ENCODE peak calls at places on chromosomes 13 and 19, in six cellular contexts. S is tibial nerve, X is psoas muscle, H is K562, P is neural progenitor cell, U is right lobe of liver. J is an unnamed sample. For H3K36me3, the result is how much of the 10 kb centered on the place peaks cover.

GRCh38 chr19:43639507-43640423 is at the start of gene CADM4:
- DNase-seq in S (no peak), P (peak), X (peak), U (peak), H (peak), J (peak)

GRCh38 chr19:3699071-3699740 is 1.1 kb downstream of the PIP5K1C start:
- DNase-seq in S (peak), P (peak), U (no peak), X (peak), H (peak), J (peak)

GRCh38 chr13:52371736-52372247 is 34.2 kb downstream of the THSD1 start:
- DNase-seq in P (peak), X (no peak), U (no peak), H (no peak), S (no peak), J (no peak)

GRCh38 chr13:73933795-73934194 is 200.4 kb downstream of the KLF12 start:
- DNase-seq in P (no peak), S (no peak), X (no peak), H (no peak), U (no peak), J (no peak)

GRCh38 chr13:33651766-33652165 is 166.2 kb upstream of the RFC3 start:
- DNase-seq in P (no peak), X (no peak), S (no peak), U (no peak), H (no peak), J (no peak)

GRCh38 chr19:55454787-55455243 is 6.6 kb downstream of the ISOC2 start:
- DNase-seq in P (peak), S (no peak), H (peak), X (no peak), U (no peak), J (no peak)

GRCh38 chr13:20171364-20171763 is 10.5 kb upstream of the GJA3 start:
- DNase-seq in P (peak), X (no peak), S (no peak), H (no peak), U (no peak), J (no peak)

GRCh38 chr13:45718992-45719391 is 16.9 kb downstream of the CBY2 start:
- DNase-seq in S (no peak), X (no peak), U (no peak), H (no peak), P (peak), J (no peak)

GRCh38 chr19:48964205-48965032 is 690 bp upstream of the FTL start:
- DNase-seq in P (peak), H (peak), U (peak), X (no peak), S (no peak), J (no peak)

GRCh38 chr13:20231839-20232555 is at the start of gene GJB6:
- DNase-seq in U (no peak), X (no peak), S (no peak), H (no peak), P (peak), J (no peak)

GRCh38 chr13:80251403-80251802 is 89.5 kb downstream of the SPRY2 start:
- DNase-seq in U (no peak), S (peak), H (peak), X (no peak), P (peak), J (no peak)

GRCh38 chr19:35278578-35279284 is 3.6 kb upstream of the HAMP start:
- DNase-seq in P (no peak), U (no peak), X (no peak), S (no peak), H (no peak), J (no peak)

GRCh38 chr19:3798137-3798536 is 12.0 kb upstream of the MATK start:
- DNase-seq in S (no peak), X (no peak), U (no peak), H (no peak), P (no peak), J (no peak)

GRCh38 chr13:81770868-81771505 is 1430.1 kb upstream of the SPRY2 start:
- DNase-seq in S (no peak), H (no peak), P (peak), X (no peak), U (no peak), J (no peak)

GRCh38 chr19:49019242-49019932 is 2.5 kb upstream of the LHB start:
- DNase-seq in P (peak), S (peak), U (peak), H (peak), X (peak), J (peak)

GRCh38 chr13:97222934-97223710 is 989 bp downstream of the MBNL2 start:
- DNase-seq in X (no peak), U (no peak), P (peak), H (no peak), S (no peak), J (no peak)

GRCh38 chr13:103895835-103896520 is 829.8 kb upstream of the SLC10A2 start:
- DNase-seq in U (no peak), P (no peak), S (no peak), H (no peak), X (no peak), J (no peak)

GRCh38 chr19:10712754-10713153 is 5.1 kb upstream of the DNM2 start:
- DNase-seq in X (no peak), H (no peak), U (no peak), P (no peak), S (no peak), J (no peak)

GRCh38 chr19:10270180-10270615 is 722 bp upstream of the ICAM1 start:
- DNase-seq in S (peak), H (peak), P (peak), X (peak), U (peak), J (no peak)

GRCh38 chr13:20475927-20476691 is 49.5 kb downstream of the CRYL1 start:
- DNase-seq in U (no peak), X (no peak), H (no peak), P (peak), S (no peak), J (no peak)

GRCh38 chr19:5285311-5285710 is 55.3 kb downstream of the PTPRS start:
- DNase-seq in H (no peak), U (no peak), S (no peak), P (no peak), X (no peak), J (no peak)

GRCh38 chr19:5285955-5286354 is 54.7 kb downstream of the PTPRS start:
- DNase-seq in U (no peak), X (no peak), H (no peak), P (no peak), S (no peak), J (no peak)

GRCh38 chr19:5286465-5287029 is 54.1 kb downstream of the PTPRS start:
- DNase-seq in U (no peak), P (no peak), H (no peak), X (no peak), S (no peak), J (no peak)

GRCh38 chr19:5282926-5283325 is 57.7 kb downstream of the PTPRS start:
- DNase-seq in U (no peak), X (peak), P (no peak), S (peak), H (no peak), J (no peak)

DNA sequence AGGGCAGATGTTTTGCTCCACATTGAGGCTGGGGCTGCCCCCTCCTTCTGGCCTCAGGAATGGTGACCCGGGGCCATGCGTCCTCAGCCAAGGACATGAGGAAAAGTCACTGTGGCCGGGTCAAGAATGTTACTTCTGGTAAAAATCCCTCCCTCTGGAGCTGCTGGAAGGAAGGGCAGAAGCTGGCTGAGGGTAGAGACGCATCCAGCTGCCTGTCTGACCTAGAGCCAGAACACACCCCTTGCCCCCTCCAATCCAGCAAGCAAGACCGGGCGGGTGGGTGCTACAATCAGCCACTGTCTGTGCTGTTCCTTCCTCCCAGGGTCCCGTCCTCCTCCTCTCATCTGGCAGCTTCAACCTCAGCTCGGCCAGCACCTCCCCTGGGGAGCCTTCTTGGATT is 59.0 kb downstream of the PTPRS start:
- DNase-seq in X (peak), S (peak), U (no peak), P (no peak), H (no peak), J (no peak)
- TF ChIP-seq CTCF in X (no peak), S (peak), U (no peak), P (no peak), H (no peak), J (no peak)

GRCh38 chr19:45040059-45040767 is 1.4 kb downstream of the CLASRP start:
- DNase-seq in U (no peak), X (no peak), H (no peak), S (no peak), P (no peak), J (no peak)
- H3K36me3 ChIP-seq in U (under half), X (under half), H (half or more), S (under half), P (under half), J (under half)

GRCh38 chr19:7869453-7869909 is 4.7 kb downstream of the PRR36 start:
- DNase-seq in U (peak), H (peak), S (no peak), X (peak), P (peak), J (peak)
- TF ChIP-seq CTCF in U (no peak), H (no peak), S (peak), X (no peak), P (peak), J (peak)

GRCh38 chr19:40785526-40785925 is 7.5 kb downstream of the RAB4B start:
- DNase-seq in S (no peak), U (no peak), P (no peak), X (no peak), H (no peak), J (no peak)

GRCh38 chr19:40781140-40781539 is 3.1 kb downstream of the RAB4B start:
- DNase-seq in S (no peak), H (no peak), X (no peak), U (no peak), P (no peak), J (no peak)

GRCh38 chr19:40783711-40784110 is 5.7 kb downstream of the RAB4B start:
- DNase-seq in S (no peak), X (no peak), H (no peak), P (no peak), U (no peak), J (no peak)

GRCh38 chr19:40791349-40791748 is 7.6 kb upstream of the EGLN2 start:
- DNase-seq in S (no peak), H (no peak), X (no peak), U (no peak), P (no peak), J (no peak)

GRCh38 chr19:40786060-40787037 is 8.3 kb downstream of the RAB4B start:
- DNase-seq in P (no peak), S (no peak), H (no peak), X (no peak), U (no peak), J (no peak)
- H3K36me3 ChIP-seq in P (under half), S (under half), H (under half), X (under half), U (under half), J (under half)

DNA sequence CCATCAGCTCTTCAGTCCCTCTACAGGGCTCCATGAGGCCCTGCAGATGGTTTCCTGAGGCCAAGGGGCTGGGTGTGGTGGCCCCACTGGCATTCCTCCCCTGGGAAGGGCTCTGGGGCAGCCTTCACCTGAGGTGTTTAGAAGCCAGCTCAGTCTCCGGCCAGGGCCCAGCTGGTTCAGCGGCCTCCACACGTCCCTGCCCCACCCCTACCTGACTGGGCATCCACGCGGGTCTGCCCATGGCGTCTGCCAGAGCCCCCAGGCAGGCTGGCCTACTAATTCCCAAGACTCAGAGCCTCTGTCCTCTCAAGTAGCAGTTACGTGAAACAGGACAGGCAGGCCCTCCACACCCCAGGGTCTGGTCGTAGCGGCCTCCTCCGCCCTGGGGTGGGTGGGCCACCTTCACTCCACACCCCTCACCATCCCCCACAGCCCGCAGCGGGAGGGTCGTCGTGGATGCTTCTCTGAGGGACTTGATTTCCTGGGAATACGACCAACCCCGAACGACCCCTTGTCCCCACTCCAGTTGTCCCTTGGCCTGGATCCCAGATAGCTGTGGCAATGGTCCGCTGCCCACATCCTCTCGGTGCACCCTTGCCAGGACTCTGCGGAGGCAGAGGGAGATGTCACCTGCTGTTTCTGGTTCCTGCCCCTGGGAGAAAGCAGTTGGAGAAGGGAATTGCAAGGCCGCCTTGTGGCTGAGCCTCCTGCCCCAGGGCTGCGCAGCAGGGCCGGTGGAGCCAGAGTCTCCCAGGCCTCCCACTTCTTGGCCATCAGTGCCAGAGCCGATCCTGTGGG is 24.3 kb downstream of the CAPN12 start:
- DNase-seq in P (no peak), X (no peak), H (no peak), U (no peak), S (no peak), J (no peak)
- TF ChIP-seq CTCF in P (no peak), X (peak), H (no peak), U (no peak), S (no peak), J (no peak)

GRCh38 chr13:24491853-24492252 is 20.7 kb downstream of the PARP4 start:
- DNase-seq in H (peak), X (no peak), U (no peak), S (no peak), P (no peak), J (no peak)
- H3K36me3 ChIP-seq in H (under half), X (under half), U (under half), S (under half), P (under half), J (under half)

GRCh38 chr13:37381502-37381901 is 217.1 kb downstream of the POSTN start:
- DNase-seq in S (no peak), U (no peak), X (no peak), H (no peak), P (no peak), J (no peak)
- TF ChIP-seq CTCF in S (no peak), U (no peak), X (no peak), H (no peak), P (no peak), J (no peak)

GRCh38 chr13:47959468-47960088 is 41.5 kb downstream of the SUCLA2 start:
- DNase-seq in P (no peak), H (no peak), S (no peak), X (no peak), U (no peak), J (no peak)
- H3K36me3 ChIP-seq in P (half or more), H (under half), S (under half), X (under half), U (under half), J (under half)

DNA sequence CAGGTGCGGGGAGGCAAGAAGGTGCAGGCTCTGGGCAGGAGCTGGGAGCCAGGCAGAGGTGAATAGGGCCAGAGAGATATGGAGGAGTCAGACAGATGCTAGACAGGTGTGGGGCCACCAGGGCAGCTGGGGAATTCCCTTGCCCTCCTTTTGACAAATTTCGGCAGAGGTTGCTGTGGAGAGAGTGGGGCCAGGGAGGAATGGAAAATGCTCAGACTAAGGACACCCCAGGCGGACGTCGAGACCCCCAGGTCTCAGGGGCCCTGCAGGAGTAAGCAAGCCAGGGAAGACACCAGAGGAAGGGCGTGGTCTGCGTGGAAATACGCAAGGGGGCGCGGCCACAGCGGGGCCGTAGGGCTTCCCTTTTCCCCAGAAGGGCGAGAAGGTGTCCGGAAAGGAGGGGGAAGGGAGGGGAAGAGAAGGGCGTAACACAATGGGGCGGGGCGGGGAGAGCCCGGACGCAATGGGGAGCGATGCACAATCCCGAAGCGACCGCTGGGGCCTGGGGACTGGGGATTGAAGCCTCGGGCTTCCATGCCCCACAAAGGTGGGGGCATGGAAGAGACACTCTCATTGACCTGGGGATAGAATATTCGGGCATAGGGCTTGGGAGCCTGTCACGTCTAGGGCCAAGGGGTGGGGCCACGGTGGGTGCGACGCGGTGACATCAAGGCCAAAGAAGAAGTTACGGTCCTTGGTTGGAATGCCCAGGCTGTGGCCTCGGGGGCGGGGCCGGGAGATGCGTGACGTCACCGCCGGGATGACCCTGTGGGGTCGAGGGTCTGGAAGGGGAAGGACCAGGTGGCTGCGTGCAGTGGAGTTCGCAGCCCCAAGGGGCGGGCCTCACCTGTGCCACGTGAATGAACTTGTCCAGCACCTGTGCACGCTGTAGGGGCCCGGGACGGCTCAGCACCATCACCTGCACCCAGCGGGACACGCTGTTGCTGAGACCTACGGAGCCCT is 8.2 kb downstream of the RASGRP4 start:
- DNase-seq in P (peak), H (peak), S (peak), U (peak), X (peak), J (no peak)
- TF ChIP-seq CTCF in P (peak), H (no peak), S (no peak), U (no peak), X (no peak), J (no peak)